ENCODE peak calls at places on chromosomes 12 and 14, in eight cellular contexts. G, M, K, W, E, T, J and A are unnamed samples.

GRCh38 chr14:54220122-54220691 is 176.6 kb upstream of the CDKN3 start:
- DNase-seq in G (no peak), M (no peak), K (no peak), W (no peak), E (no peak), T (no peak), J (no peak), A (no peak)

GRCh38 chr12:67456281-67456918 is 187.2 kb downstream of the CAND1 start:
- DNase-seq in G (no peak), M (no peak), K (peak; percentile 90), W (no peak), E (peak; percentile 62), T (peak; percentile 80), J (peak; percentile 71), A (peak; percentile 81)

GRCh38 chr12:25699454-25699853 is 146.4 kb upstream of the LMNTD1 start:
- DNase-seq in G (no peak), M (no peak), K (peak; percentile 38), W (no peak), E (no peak), T (no peak), J (no peak), A (no peak)

GRCh38 chr12:88188180-88188579 is 46.1 kb downstream of the TMTC3 start:
- DNase-seq in G (peak; percentile 28), M (no peak), K (peak; percentile 63), W (no peak), E (no peak), T (no peak), J (no peak), A (no peak)

GRCh38 chr14:60862283-60862682 is 118.6 kb downstream of the TRMT5 start:
- DNase-seq in G (no peak), M (no peak), K (no peak), W (no peak), E (peak; percentile 12), T (no peak), J (peak; percentile 62), A (no peak)

GRCh38 chr14:22657861-22658260 is 13.7 kb upstream of the OR6J1 start:
- DNase-seq in G (no peak), M (no peak), K (peak; percentile 62), W (no peak), E (no peak), T (no peak), J (no peak), A (peak; percentile 26)

GRCh38 chr12:112102127-112102526 is 6.5 kb downstream of the NAA25 start:
- DNase-seq in G (no peak), M (no peak), K (no peak), W (no peak), E (no peak), T (no peak), J (no peak), A (no peak)

GRCh38 chr12:124497039-124497438 is 70.4 kb downstream of the NCOR2 start:
- DNase-seq in G (no peak), M (no peak), K (peak; percentile 72), W (no peak), E (no peak), T (no peak), J (no peak), A (no peak)

GRCh38 chr14:21921453-21921852 is 247.8 kb upstream of the OR4E1 start:
- DNase-seq in G (no peak), M (no peak), K (no peak), W (no peak), E (no peak), T (no peak), J (no peak), A (no peak)

GRCh38 chr12:32997471-32997870 is 100.9 kb upstream of the PKP2 start:
- DNase-seq in G (no peak), M (no peak), K (no peak), W (no peak), E (no peak), T (no peak), J (no peak), A (no peak)

GRCh38 chr14:32633214-32633864 is 304.2 kb downstream of the AKAP6 start:
- DNase-seq in G (no peak), M (no peak), K (no peak), W (no peak), E (no peak), T (no peak), J (no peak), A (no peak)

GRCh38 chr14:36517242-36518030 is 2.6 kb downstream of the NKX2-1 start:
- DNase-seq in G (no peak), M (peak; percentile 64), K (no peak), W (no peak), E (no peak), T (no peak), J (no peak), A (no peak)

GRCh38 chr14:100278702-100279101 is 27.5 kb downstream of the SLC25A29 start:
- DNase-seq in G (no peak), M (no peak), K (peak; percentile 74), W (no peak), E (peak; percentile 10), T (no peak), J (no peak), A (peak; percentile 44)

DNA sequence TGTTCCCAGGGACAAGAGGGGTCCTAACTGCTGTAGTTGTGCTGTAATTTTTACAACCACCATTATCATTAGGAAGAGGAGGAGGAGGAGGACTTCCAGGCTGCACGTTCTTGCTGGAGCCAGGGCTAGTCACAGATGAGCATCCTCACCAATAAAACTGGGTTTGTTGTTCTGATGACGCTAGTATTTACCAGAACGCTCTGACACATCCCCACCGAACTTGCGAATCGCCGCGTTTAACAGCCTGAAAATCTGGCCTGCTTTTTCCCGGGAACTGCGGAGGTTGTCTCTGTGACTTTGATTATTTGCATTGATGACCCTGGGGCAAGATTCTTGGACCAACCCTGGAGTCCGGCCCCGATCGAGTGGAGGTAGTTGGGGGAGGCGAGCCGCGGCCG is 10.2 kb downstream of the TBX5 start:
- DNase-seq in G (no peak), M (no peak), K (no peak), W (no peak), E (peak; percentile 83), T (no peak), J (no peak), A (no peak)
- H3K4me3 ChIP-seq in G (no peak overlapping the region), M (no peak overlapping the region), K (peak overlapping the region; percentile 76), W (no peak overlapping the region), E (peak overlapping the region; percentile 42), T (peak overlapping the region; percentile 37), J (no peak overlapping the region), A (no peak overlapping the region)

GRCh38 chr14:31476131-31476917 is 11.5 kb downstream of the GPR33 start:
- DNase-seq in G (no peak), M (no peak), K (no peak), W (no peak), E (no peak), T (no peak), J (no peak), A (no peak)
- TF ChIP-seq CTCF in G (no peak), M (no peak), K (no peak), W (no peak), E (no peak), T (no peak), J (no peak), A (no peak)

DNA sequence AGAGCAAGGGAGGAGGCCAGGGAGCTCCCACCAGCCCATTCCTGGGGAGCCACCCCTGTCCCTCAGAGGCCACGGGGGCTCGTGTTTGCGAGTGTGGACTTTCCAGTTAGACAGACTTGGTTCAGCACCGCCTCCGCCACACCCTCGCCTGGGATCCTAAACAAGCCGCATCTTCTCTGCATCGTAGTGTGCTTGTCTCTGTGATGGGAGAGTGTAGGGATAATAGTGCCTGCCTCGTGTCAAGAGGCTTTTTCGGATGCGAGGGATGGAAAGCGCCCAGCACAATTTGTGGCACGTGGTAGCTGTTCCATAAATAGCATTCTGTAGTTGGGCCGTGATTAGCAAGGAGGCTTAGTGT is 1.3 kb upstream of the PPP1R13B start:
- DNase-seq in G (no peak), M (no peak), K (no peak), W (no peak), E (no peak), T (no peak), J (peak; percentile 32), A (no peak)
- H3K4me3 ChIP-seq in G (no peak overlapping the region), M (no peak overlapping the region), K (no peak overlapping the region), W (no peak overlapping the region), E (no peak overlapping the region), T (no peak overlapping the region), J (no peak overlapping the region), A (no peak overlapping the region)

GRCh38 chr12:115185529-115185928 is 501.6 kb upstream of the TBX3 start:
- DNase-seq in G (no peak), M (no peak), K (peak; percentile 59), W (no peak), E (no peak), T (no peak), J (no peak), A (no peak)

GRCh38 chr12:115190191-115190590 is 506.2 kb upstream of the TBX3 start:
- DNase-seq in G (no peak), M (no peak), K (no peak), W (no peak), E (no peak), T (no peak), J (no peak), A (no peak)

GRCh38 chr12:115194448-115194847 is 510.5 kb upstream of the TBX3 start:
- DNase-seq in G (no peak), M (no peak), K (no peak), W (no peak), E (no peak), T (no peak), J (no peak), A (no peak)

GRCh38 chr12:115194857-115195256 is 510.9 kb upstream of the TBX3 start:
- DNase-seq in G (no peak), M (no peak), K (no peak), W (no peak), E (peak; percentile 34), T (no peak), J (no peak), A (no peak)

GRCh38 chr12:115191342-115191741 is 507.4 kb upstream of the TBX3 start:
- DNase-seq in G (no peak), M (no peak), K (no peak), W (no peak), E (no peak), T (no peak), J (no peak), A (no peak)
- TF ChIP-seq CTCF in G (no peak), M (no peak), K (no peak), W (no peak), E (no peak), T (no peak), J (no peak), A (no peak)

DNA sequence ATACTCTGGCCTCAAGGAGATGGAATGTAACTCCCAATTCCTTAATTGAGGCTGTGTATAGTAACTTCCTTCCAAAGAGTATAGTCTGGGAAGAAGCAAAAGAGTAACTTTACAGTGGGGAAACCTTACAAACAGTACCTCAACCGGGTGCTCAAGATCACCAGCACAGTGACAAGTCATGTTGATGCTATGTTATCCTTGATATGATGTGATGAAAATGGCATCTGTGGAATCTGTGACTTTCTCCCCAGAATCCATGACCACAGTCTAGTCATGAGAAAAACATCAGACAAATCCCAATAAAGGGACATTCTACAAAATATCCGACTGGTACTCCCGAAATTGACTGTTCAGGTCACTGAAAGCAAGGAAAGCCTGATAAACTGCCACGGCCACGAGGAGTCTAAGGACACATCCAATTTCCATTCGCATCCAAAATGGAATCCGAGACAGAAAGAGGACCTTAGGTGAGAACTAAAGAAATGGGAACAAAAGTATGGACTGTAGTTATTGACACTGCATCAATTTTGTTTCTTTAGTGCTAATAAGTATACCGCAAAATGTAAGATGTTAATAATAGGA is 97.3 kb upstream of the FRMD6 start:
- DNase-seq in G (peak; percentile 88), M (no peak), K (peak; percentile 96), W (no peak), E (peak; percentile 93), T (peak; percentile 64), J (no peak), A (peak; percentile 34)
- H3K4me3 ChIP-seq in G (no peak overlapping the region), M (no peak overlapping the region), K (no peak overlapping the region), W (no peak overlapping the region), E (peak overlapping the region; percentile 5), T (no peak overlapping the region), J (no peak overlapping the region), A (no peak overlapping the region)